ENCODE peak calls at places on chromosomes 6 and 20, in eight cellular contexts. V, W, C, L, N, G, D and A are unnamed samples.

GRCh38 chr6:42845327-42845694 is 34.1 kb upstream of the RPL7L1 start:
- DNase-seq in V (no peak), W (no peak), C (no peak), L (no peak), N (no peak), G (no peak), D (no peak), A (no peak)

GRCh38 chr6:166612471-166612881 is 14.6 kb downstream of the RPS6KA2 start:
- DNase-seq in V (no peak), W (no peak), C (no peak), L (no peak), N (no peak), G (no peak), D (no peak), A (no peak)

GRCh38 chr6:16978686-16979085 is 123.2 kb upstream of the STMND1 start:
- DNase-seq in V (no peak), W (no peak), C (no peak), L (no peak), N (no peak), G (no peak), D (no peak), A (no peak)

GRCh38 chr20:59006864-59007757 is at the start of gene CTSZ:
- DNase-seq in V (no peak), W (peak), C (no peak), L (no peak), N (no peak), G (peak), D (peak), A (no peak)

GRCh38 chr20:61967300-61967699 is 98.4 kb downstream of the TAF4 start:
- DNase-seq in V (no peak), W (no peak), C (no peak), L (no peak), N (no peak), G (no peak), D (no peak), A (no peak)

GRCh38 chr6:170460606-170461005 is 92.5 kb downstream of the PSMB1 start:
- DNase-seq in V (no peak), W (no peak), C (no peak), L (no peak), N (no peak), G (no peak), D (no peak), A (no peak)

GRCh38 chr6:134422426-134423231 is 104.7 kb upstream of the SGK1 start:
- DNase-seq in V (no peak), W (no peak), C (peak), L (no peak), N (no peak), G (peak), D (peak), A (no peak)

GRCh38 chr6:158972241-158973233 is 27.5 kb downstream of the RSPH3 start:
- DNase-seq in V (peak), W (peak), C (peak), L (peak), N (no peak), G (peak), D (peak), A (peak)

GRCh38 chr6:32517654-32518445 is 12.2 kb downstream of the HLA-DRB5 start:
- DNase-seq in V (no peak), W (no peak), C (no peak), L (no peak), N (no peak), G (no peak), D (no peak), A (no peak)

GRCh38 chr6:52946301-52946700 is 36.8 kb upstream of the GSTA3 start:
- DNase-seq in V (no peak), W (no peak), C (no peak), L (no peak), N (no peak), G (no peak), D (no peak), A (no peak)